ENCODE peak calls at places on chromosome 12, in seven cellular contexts. M is GM23248, Y is PC-3, T is hepatocyte, L is GM23338, P is HCT116, Q is MM.1S. U is an unnamed sample.

GRCh38 chr12:28583771-28584261 is 393.6 kb downstream of the CCDC91 start:
- DNase-seq in T (peak; percentile 15), L (peak; percentile 40), Q (no peak), M (peak; percentile 15), P (no peak), Y (peak; percentile 48), U (no peak)

GRCh38 chr12:3740840-3741239 is 12.1 kb downstream of the CRACR2A start:
- DNase-seq in Y (no peak), M (no peak), Q (no peak), P (no peak), L (no peak), T (no peak), U (no peak)

GRCh38 chr12:112466835-112467234 is 48.1 kb downstream of the PTPN11 start:
- DNase-seq in L (no peak), Y (no peak), P (no peak), M (no peak), Q (no peak), T (no peak), U (no peak)

GRCh38 chr12:29152223-29152868 is 3.3 kb downstream of the FAR2 start:
- DNase-seq in M (no peak), Y (no peak), Q (peak; percentile 56), T (no peak), L (no peak), P (no peak), U (no peak)

GRCh38 chr12:119593578-119594398 is at the start of gene TMEM233:
- DNase-seq in P (no peak), M (no peak), T (no peak), L (peak; percentile 72), Y (no peak), Q (no peak), U (peak; percentile 83)

GRCh38 chr12:92156139-92156538 is 10.5 kb upstream of the BTG1 start:
- DNase-seq in L (no peak), P (no peak), Q (no peak), Y (no peak), T (no peak), M (no peak), U (no peak)

GRCh38 chr12:68403711-68404110 is 71.5 kb upstream of the MDM1 start:
- DNase-seq in P (no peak), L (no peak), T (no peak), M (no peak), Y (no peak), Q (no peak), U (no peak)

GRCh38 chr12:74646831-74647230 is 109.2 kb downstream of the ATXN7L3B start:
- DNase-seq in P (peak; percentile 37), Y (peak; percentile 48), Q (peak; percentile 39), M (peak; percentile 7), T (peak; percentile 17), L (peak; percentile 17), U (no peak)

GRCh38 chr12:69397978-69398377 is 38.4 kb downstream of the YEATS4 start:
- DNase-seq in M (peak; percentile 74), Q (no peak), L (no peak), P (no peak), T (no peak), Y (peak; percentile 14), U (no peak)

GRCh38 chr12:1171657-1172056 is 180.6 kb downstream of the ERC1 start:
- DNase-seq in Y (no peak), L (no peak), Q (no peak), T (no peak), M (no peak), P (no peak), U (peak; percentile 80)

GRCh38 chr12:124577986-124578385 is 10.6 kb upstream of the NCOR2 start:
- DNase-seq in Q (no peak), P (no peak), Y (no peak), L (no peak), T (no peak), M (no peak), U (no peak)

GRCh38 chr12:26471560-26471959 is 276.2 kb downstream of the SSPN start:
- DNase-seq in T (no peak), P (no peak), Q (no peak), Y (peak; percentile 23), M (peak; percentile 73), L (no peak), U (no peak)

GRCh38 chr12:56385873-56386272 is 23.2 kb upstream of the APOF start:
- DNase-seq in M (peak; percentile 14), L (no peak), T (peak; percentile 39), P (peak; percentile 3), Q (no peak), Y (peak; percentile 37), U (no peak)

GRCh38 chr12:25056486-25057130 is 107.7 kb upstream of the BCAT1 start:
- DNase-seq in Y (no peak), P (no peak), L (no peak), Q (no peak), M (no peak), T (no peak), U (no peak)

GRCh38 chr12:78442454-78442801 is 422.1 kb upstream of the SYT1 start:
- DNase-seq in Y (peak; percentile 19), M (peak; percentile 81), T (no peak), P (no peak), L (no peak), Q (no peak), U (no peak)

GRCh38 chr12:118061876-118062791 is 1.2 kb upstream of the WSB2 start:
- DNase-seq in L (peak; percentile 90), P (no peak), Y (peak; percentile 73), Q (no peak), T (peak; percentile 62), M (peak; percentile 75), U (peak; percentile 70)

GRCh38 chr12:32755051-32755653 is 545 bp downstream of the YARS2 start:
- DNase-seq in T (peak; percentile 89), M (peak; percentile 89), Y (peak; percentile 91), Q (peak; percentile 92), P (peak; percentile 66), L (peak; percentile 91), U (peak; percentile 85)

GRCh38 chr12:257521-258321 is 4.9 kb downstream of the SLC6A13 start:
- DNase-seq in T (no peak), L (no peak), P (no peak), Y (no peak), Q (no peak), M (no peak), U (no peak)

GRCh38 chr12:118103601-118104382 is at the start of gene VSIG10:
- DNase-seq in M (peak; percentile 75), Q (no peak), T (peak; percentile 84), Y (peak; percentile 90), L (peak; percentile 85), P (no peak), U (peak; percentile 81)

GRCh38 chr12:24777359-24777758 is 171.5 kb downstream of the BCAT1 start:
- DNase-seq in Q (no peak), M (no peak), P (no peak), Y (no peak), L (no peak), T (no peak), U (no peak)

GRCh38 chr12:119157528-119157927 is 21.2 kb upstream of the HSPB8 start:
- DNase-seq in M (no peak), Q (no peak), Y (no peak), T (no peak), L (no peak), P (no peak), U (no peak)

GRCh38 chr12:48795550-48796455 is 6.9 kb upstream of the ADCY6 start:
- DNase-seq in L (peak; percentile 94), P (peak; percentile 77), T (peak; percentile 85), Q (peak; percentile 59), Y (peak; percentile 93), M (peak; percentile 80), U (peak; percentile 84)

GRCh38 chr12:94458882-94459772 is 540 bp downstream of the CEP83 start:
- DNase-seq in L (peak; percentile 40), T (peak; percentile 15), Q (peak; percentile 10), P (peak; percentile 24), M (peak; percentile 74), Y (peak; percentile 16), U (no peak)

GRCh38 chr12:132392389-132393244 is 63.2 kb upstream of the GALNT9 start:
- DNase-seq in Q (no peak), P (no peak), L (no peak), Y (no peak), M (no peak), T (no peak), U (no peak)

GRCh38 chr12:110355080-110355479 is 48.4 kb downstream of the ANAPC7 start:
- DNase-seq in Q (peak; percentile 7), M (peak; percentile 44), P (peak; percentile 32), L (peak; percentile 87), T (no peak), Y (peak; percentile 47), U (peak; percentile 65)

GRCh38 chr12:130780880-130781575 is 58.0 kb downstream of the STX2 start:
- DNase-seq in P (no peak), M (no peak), Q (no peak), T (no peak), Y (no peak), L (no peak), U (no peak)
- H3K4me2 ChIP-seq in P (no peak overlapping the region), M (no peak overlapping the region), Q (no peak overlapping the region), T (no peak overlapping the region), Y (no peak overlapping the region), L (no peak overlapping the region), U (no peak overlapping the region)

GRCh38 chr12:106519587-106519986 is 63.2 kb upstream of the RFX4 start:
- DNase-seq in L (no peak), M (peak; percentile 3), Y (no peak), P (no peak), Q (no peak), T (peak; percentile 32), U (no peak)
- TF ChIP-seq EZH2 in L (no peak), M (no peak), Y (no peak), P (no peak), Q (no peak), T (no peak), U (no peak)

DNA sequence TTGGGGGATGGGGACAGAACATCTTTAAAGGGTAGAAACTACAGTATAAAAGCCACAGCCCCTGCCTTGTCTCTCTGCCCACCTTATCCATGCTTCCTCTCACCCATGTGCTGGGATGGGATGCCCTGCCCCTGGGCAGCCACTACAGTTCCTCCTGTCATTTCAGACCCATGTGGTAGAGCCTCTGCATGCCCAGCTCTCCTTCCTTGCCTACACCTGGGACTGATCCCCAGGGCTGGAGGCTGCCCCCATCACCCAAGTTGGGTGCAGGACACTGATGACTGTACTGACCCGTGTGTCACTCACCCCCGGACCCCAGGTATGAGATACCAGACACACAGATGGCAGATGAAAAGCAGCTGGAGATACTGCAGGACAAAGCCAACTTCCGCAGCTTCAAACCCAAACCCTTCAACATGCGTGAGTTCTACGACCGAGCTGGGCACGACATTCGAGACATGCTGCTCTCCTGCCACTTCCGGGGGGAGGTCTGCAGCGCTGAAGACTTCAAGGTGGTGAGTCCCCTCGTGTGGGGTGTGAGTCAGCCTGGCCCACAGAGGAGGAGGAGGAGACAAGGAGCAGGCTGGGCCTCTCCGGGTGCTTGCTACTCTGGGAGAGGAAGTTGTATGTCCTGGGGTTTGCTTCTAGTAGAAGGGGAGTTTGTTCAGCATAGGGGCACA is 2.2 kb downstream of the ASIC1 start:
- DNase-seq in Q (no peak), Y (no peak), P (no peak), L (no peak), T (no peak), M (no peak), U (no peak)
- TF ChIP-seq EZH2phosphoT487 in Q (no peak), Y (no peak), P (no peak), L (no peak), T (no peak), M (no peak), U (no peak)

DNA sequence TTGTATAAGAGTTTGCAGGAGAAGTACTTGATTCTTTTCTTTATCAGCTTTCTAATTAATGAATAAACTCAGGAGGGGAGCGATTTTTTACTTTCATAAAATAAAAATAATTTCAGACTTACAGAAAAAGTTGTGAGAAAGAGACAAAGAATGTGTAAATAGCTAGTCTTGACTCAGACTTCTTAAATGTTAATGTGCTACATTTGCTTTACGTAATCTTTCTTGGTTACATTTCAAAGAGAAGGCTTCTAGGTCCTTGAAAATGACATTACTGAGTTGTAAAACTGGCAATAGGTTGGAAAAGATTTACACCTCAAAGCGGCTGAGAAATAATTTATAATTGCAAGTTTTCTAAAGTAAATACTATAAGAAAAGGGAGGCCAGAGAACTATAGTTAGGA is 28.6 kb downstream of the GABARAPL1 start:
- DNase-seq in T (no peak), P (no peak), Y (no peak), M (peak; percentile 37), Q (no peak), L (no peak), U (no peak)
- H3K4me2 ChIP-seq in T (no peak overlapping the region), P (no peak overlapping the region), Y (no peak overlapping the region), M (no peak overlapping the region), Q (no peak overlapping the region), L (peak overlapping the region; percentile 5), U (no peak overlapping the region)